ENCODE peak calls at places on chromosome 3, in ten cellular contexts. One of them, this sample, is unnamed. For H3K36me3, the result is how much of the 10 kb centered on the place peaks cover.

GRCh38 chr3:140953028-140953960 is 11.7 kb downstream of the SLC25A36 start:
- DNase-seq in MM.1S: no peak
- DNase-seq in WERI-Rb-1: no peak
- DNase-seq in CD8-positive, alpha-beta memory T cell: no peak
- DNase-seq in body of pancreas: no peak
- DNase-seq in upper lobe of right lung: no peak
- DNase-seq in osteoblast: peak
- DNase-seq in left ventricle myocardium inferior: no peak
- DNase-seq in lung: no peak
- DNase-seq in CD8-positive, alpha-beta T cell: no peak
- DNase-seq in this sample: no peak

GRCh38 chr3:190566043-190566933 is 52.4 kb downstream of the IL1RAP start:
- DNase-seq in MM.1S: no peak
- DNase-seq in WERI-Rb-1: peak
- DNase-seq in CD8-positive, alpha-beta memory T cell: no peak
- DNase-seq in body of pancreas: peak
- DNase-seq in upper lobe of right lung: peak
- DNase-seq in osteoblast: peak
- DNase-seq in left ventricle myocardium inferior: peak
- DNase-seq in lung: peak
- DNase-seq in CD8-positive, alpha-beta T cell: no peak
- DNase-seq in this sample: no peak

GRCh38 chr3:79737530-79737929 is 30.3 kb downstream of the ROBO1 start:
- DNase-seq in MM.1S: no peak
- DNase-seq in WERI-Rb-1: no peak
- DNase-seq in CD8-positive, alpha-beta memory T cell: no peak
- DNase-seq in body of pancreas: no peak
- DNase-seq in upper lobe of right lung: no peak
- DNase-seq in osteoblast: no peak
- DNase-seq in left ventricle myocardium inferior: no peak
- DNase-seq in lung: no peak
- DNase-seq in CD8-positive, alpha-beta T cell: no peak
- DNase-seq in this sample: no peak

GRCh38 chr3:183548262-183548769 is 7.2 kb downstream of the KLHL6 start:
- DNase-seq in MM.1S: no peak
- DNase-seq in WERI-Rb-1: no peak
- DNase-seq in CD8-positive, alpha-beta memory T cell: no peak
- DNase-seq in body of pancreas: no peak
- DNase-seq in upper lobe of right lung: no peak
- DNase-seq in osteoblast: peak
- DNase-seq in left ventricle myocardium inferior: no peak
- DNase-seq in lung: no peak
- DNase-seq in CD8-positive, alpha-beta T cell: no peak
- DNase-seq in this sample: no peak

GRCh38 chr3:63308072-63308471 is 30.0 kb downstream of the SYNPR start:
- DNase-seq in MM.1S: no peak
- DNase-seq in WERI-Rb-1: no peak
- DNase-seq in CD8-positive, alpha-beta memory T cell: no peak
- DNase-seq in body of pancreas: no peak
- DNase-seq in upper lobe of right lung: no peak
- DNase-seq in osteoblast: no peak
- DNase-seq in left ventricle myocardium inferior: no peak
- DNase-seq in lung: no peak
- DNase-seq in CD8-positive, alpha-beta T cell: no peak
- DNase-seq in this sample: no peak

GRCh38 chr3:46495901-46496456 is 1.8 kb upstream of the RTP3 start:
- DNase-seq in MM.1S: no peak
- DNase-seq in WERI-Rb-1: no peak
- DNase-seq in CD8-positive, alpha-beta memory T cell: no peak
- DNase-seq in body of pancreas: no peak
- DNase-seq in upper lobe of right lung: no peak
- DNase-seq in osteoblast: peak
- DNase-seq in left ventricle myocardium inferior: no peak
- DNase-seq in lung: no peak
- DNase-seq in CD8-positive, alpha-beta T cell: no peak
- DNase-seq in this sample: no peak

GRCh38 chr3:54443572-54444161 is 321.3 kb downstream of the CACNA2D3 start:
- DNase-seq in MM.1S: no peak
- DNase-seq in WERI-Rb-1: no peak
- DNase-seq in CD8-positive, alpha-beta memory T cell: no peak
- DNase-seq in body of pancreas: no peak
- DNase-seq in upper lobe of right lung: no peak
- DNase-seq in osteoblast: no peak
- DNase-seq in left ventricle myocardium inferior: peak
- DNase-seq in lung: no peak
- DNase-seq in CD8-positive, alpha-beta T cell: no peak
- DNase-seq in this sample: no peak

GRCh38 chr3:120683213-120683612 is 1.2 kb upstream of the HGD start:
- DNase-seq in MM.1S: no peak
- DNase-seq in WERI-Rb-1: no peak
- DNase-seq in CD8-positive, alpha-beta memory T cell: no peak
- DNase-seq in body of pancreas: peak
- DNase-seq in upper lobe of right lung: no peak
- DNase-seq in osteoblast: no peak
- DNase-seq in left ventricle myocardium inferior: peak
- DNase-seq in lung: no peak
- DNase-seq in CD8-positive, alpha-beta T cell: no peak
- DNase-seq in this sample: no peak

GRCh38 chr3:185688808-185689207 is 102.7 kb downstream of the SENP2 start:
- DNase-seq in MM.1S: no peak
- DNase-seq in WERI-Rb-1: no peak
- DNase-seq in CD8-positive, alpha-beta memory T cell: no peak
- DNase-seq in body of pancreas: no peak
- DNase-seq in upper lobe of right lung: no peak
- DNase-seq in osteoblast: peak
- DNase-seq in left ventricle myocardium inferior: no peak
- DNase-seq in lung: no peak
- DNase-seq in CD8-positive, alpha-beta T cell: no peak
- DNase-seq in this sample: no peak

GRCh38 chr3:112656045-112656444 is 15.1 kb upstream of the CCDC80 start:
- DNase-seq in MM.1S: no peak
- DNase-seq in WERI-Rb-1: no peak
- DNase-seq in CD8-positive, alpha-beta memory T cell: no peak
- DNase-seq in body of pancreas: no peak
- DNase-seq in upper lobe of right lung: no peak
- DNase-seq in osteoblast: no peak
- DNase-seq in left ventricle myocardium inferior: no peak
- DNase-seq in lung: no peak
- DNase-seq in CD8-positive, alpha-beta T cell: no peak
- DNase-seq in this sample: no peak

GRCh38 chr3:127218457-127218922 is 25.6 kb downstream of the PRR23E start:
- DNase-seq in MM.1S: no peak
- DNase-seq in WERI-Rb-1: no peak
- DNase-seq in CD8-positive, alpha-beta memory T cell: no peak
- DNase-seq in body of pancreas: no peak
- DNase-seq in upper lobe of right lung: no peak
- DNase-seq in osteoblast: no peak
- DNase-seq in left ventricle myocardium inferior: no peak
- DNase-seq in lung: no peak
- DNase-seq in CD8-positive, alpha-beta T cell: no peak
- DNase-seq in this sample: no peak

GRCh38 chr3:194275231-194275671 is 75.9 kb downstream of the CPN2 start:
- DNase-seq in MM.1S: no peak
- DNase-seq in WERI-Rb-1: no peak
- DNase-seq in CD8-positive, alpha-beta memory T cell: no peak
- DNase-seq in body of pancreas: no peak
- DNase-seq in upper lobe of right lung: peak
- DNase-seq in osteoblast: peak
- DNase-seq in left ventricle myocardium inferior: no peak
- DNase-seq in lung: no peak
- DNase-seq in CD8-positive, alpha-beta T cell: no peak
- DNase-seq in this sample: no peak

GRCh38 chr3:149026718-149027117 is 35.4 kb downstream of the GYG1 start:
- DNase-seq in MM.1S: no peak
- DNase-seq in WERI-Rb-1: no peak
- DNase-seq in CD8-positive, alpha-beta memory T cell: no peak
- DNase-seq in body of pancreas: no peak
- DNase-seq in upper lobe of right lung: no peak
- DNase-seq in osteoblast: no peak
- DNase-seq in left ventricle myocardium inferior: no peak
- DNase-seq in lung: no peak
- DNase-seq in CD8-positive, alpha-beta T cell: no peak
- DNase-seq in this sample: no peak

GRCh38 chr3:10977864-10978510 is 14.6 kb upstream of the SLC6A1 start:
- DNase-seq in MM.1S: no peak
- DNase-seq in WERI-Rb-1: no peak
- DNase-seq in CD8-positive, alpha-beta memory T cell: no peak
- DNase-seq in body of pancreas: no peak
- DNase-seq in upper lobe of right lung: no peak
- DNase-seq in osteoblast: peak
- DNase-seq in left ventricle myocardium inferior: no peak
- DNase-seq in lung: no peak
- DNase-seq in CD8-positive, alpha-beta T cell: no peak
- DNase-seq in this sample: no peak

GRCh38 chr3:140456974-140457373 is 220.9 kb upstream of the TRIM42 start:
- DNase-seq in MM.1S: no peak
- DNase-seq in WERI-Rb-1: no peak
- DNase-seq in CD8-positive, alpha-beta memory T cell: no peak
- DNase-seq in body of pancreas: no peak
- DNase-seq in upper lobe of right lung: no peak
- DNase-seq in osteoblast: no peak
- DNase-seq in left ventricle myocardium inferior: no peak
- DNase-seq in lung: no peak
- DNase-seq in CD8-positive, alpha-beta T cell: no peak
- DNase-seq in this sample: no peak

GRCh38 chr3:180383332-180384020 is 218.5 kb upstream of the TTC14 start:
- DNase-seq in MM.1S: peak
- DNase-seq in WERI-Rb-1: no peak
- DNase-seq in CD8-positive, alpha-beta memory T cell: no peak
- DNase-seq in body of pancreas: no peak
- DNase-seq in upper lobe of right lung: no peak
- DNase-seq in osteoblast: no peak
- DNase-seq in left ventricle myocardium inferior: no peak
- DNase-seq in lung: no peak
- DNase-seq in CD8-positive, alpha-beta T cell: no peak
- DNase-seq in this sample: no peak

GRCh38 chr3:172107403-172107802 is 68.0 kb downstream of the FNDC3B start:
- DNase-seq in MM.1S: peak
- DNase-seq in WERI-Rb-1: no peak
- DNase-seq in CD8-positive, alpha-beta memory T cell: peak
- DNase-seq in body of pancreas: no peak
- DNase-seq in upper lobe of right lung: no peak
- DNase-seq in osteoblast: no peak
- DNase-seq in left ventricle myocardium inferior: no peak
- DNase-seq in lung: no peak
- DNase-seq in CD8-positive, alpha-beta T cell: peak
- DNase-seq in this sample: peak

GRCh38 chr3:25748189-25748588 is 35.1 kb downstream of the NGLY1 start:
- DNase-seq in MM.1S: no peak
- DNase-seq in WERI-Rb-1: no peak
- DNase-seq in CD8-positive, alpha-beta memory T cell: no peak
- DNase-seq in body of pancreas: no peak
- DNase-seq in upper lobe of right lung: no peak
- DNase-seq in osteoblast: no peak
- DNase-seq in left ventricle myocardium inferior: no peak
- DNase-seq in lung: no peak
- DNase-seq in CD8-positive, alpha-beta T cell: no peak
- DNase-seq in this sample: no peak

DNA sequence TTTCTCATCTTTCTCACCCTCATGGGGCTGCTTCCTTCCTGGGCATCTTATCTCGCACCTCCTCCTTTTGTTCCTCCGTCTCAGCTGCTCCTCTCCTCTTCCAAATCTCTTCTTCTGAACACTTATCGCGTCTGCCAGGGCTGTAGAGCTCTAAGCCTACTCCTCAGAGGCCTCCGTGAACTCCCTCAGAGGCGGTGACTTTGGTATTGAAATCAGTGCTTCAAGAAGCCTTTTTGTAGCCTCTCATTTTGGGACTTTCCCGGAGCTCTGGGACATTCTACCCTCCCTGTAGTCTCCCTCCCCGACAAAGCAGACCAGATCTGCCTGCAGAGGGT is 17.6 kb upstream of the CPNE9 start:
- DNase-seq in MM.1S: no peak
- DNase-seq in WERI-Rb-1: no peak
- DNase-seq in CD8-positive, alpha-beta memory T cell: no peak
- DNase-seq in body of pancreas: no peak
- DNase-seq in upper lobe of right lung: no peak
- DNase-seq in osteoblast: no peak
- DNase-seq in left ventricle myocardium inferior: no peak
- DNase-seq in lung: no peak
- DNase-seq in CD8-positive, alpha-beta T cell: no peak
- DNase-seq in this sample: no peak
- H3K36me3 ChIP-seq in MM.1S: under half
- H3K36me3 ChIP-seq in WERI-Rb-1: under half
- H3K36me3 ChIP-seq in CD8-positive, alpha-beta memory T cell: half or more
- H3K36me3 ChIP-seq in body of pancreas: half or more
- H3K36me3 ChIP-seq in upper lobe of right lung: half or more
- H3K36me3 ChIP-seq in osteoblast: half or more
- H3K36me3 ChIP-seq in left ventricle myocardium inferior: half or more
- H3K36me3 ChIP-seq in lung: half or more
- H3K36me3 ChIP-seq in CD8-positive, alpha-beta T cell: half or more
- H3K36me3 ChIP-seq in this sample: half or more

DNA sequence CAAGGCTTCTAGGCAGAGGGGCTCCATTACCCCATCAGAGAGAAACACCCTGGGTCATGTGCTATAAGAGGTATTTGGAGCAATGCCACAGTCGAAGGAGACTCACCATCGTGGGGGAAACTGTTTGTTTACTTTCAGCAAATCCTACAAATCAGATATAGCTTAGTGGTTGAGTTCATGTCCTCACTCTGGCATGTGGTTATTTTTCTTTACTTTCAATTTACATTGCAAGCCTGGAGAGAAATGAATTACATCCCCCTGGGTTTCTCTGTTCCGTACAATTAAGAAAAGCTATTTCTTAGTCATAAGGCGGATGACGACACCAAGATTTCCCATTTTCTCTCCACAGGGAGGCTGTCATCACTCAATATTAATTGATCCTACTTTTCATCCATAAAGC is 36.9 kb downstream of the RFTN1 start:
- DNase-seq in MM.1S: no peak
- DNase-seq in WERI-Rb-1: no peak
- DNase-seq in CD8-positive, alpha-beta memory T cell: no peak
- DNase-seq in body of pancreas: no peak
- DNase-seq in upper lobe of right lung: no peak
- DNase-seq in osteoblast: no peak
- DNase-seq in left ventricle myocardium inferior: no peak
- DNase-seq in lung: no peak
- DNase-seq in CD8-positive, alpha-beta T cell: no peak
- DNase-seq in this sample: no peak
- H3K36me3 ChIP-seq in MM.1S: under half
- H3K36me3 ChIP-seq in WERI-Rb-1: under half
- H3K36me3 ChIP-seq in CD8-positive, alpha-beta memory T cell: under half
- H3K36me3 ChIP-seq in body of pancreas: under half
- H3K36me3 ChIP-seq in upper lobe of right lung: under half
- H3K36me3 ChIP-seq in osteoblast: under half
- H3K36me3 ChIP-seq in left ventricle myocardium inferior: under half
- H3K36me3 ChIP-seq in lung: under half
- H3K36me3 ChIP-seq in CD8-positive, alpha-beta T cell: under half
- H3K36me3 ChIP-seq in this sample: under half

GRCh38 chr3:128805771-128806170 is 73.6 kb upstream of the ACAD9 start:
- DNase-seq in MM.1S: no peak
- DNase-seq in WERI-Rb-1: no peak
- DNase-seq in CD8-positive, alpha-beta memory T cell: no peak
- DNase-seq in body of pancreas: no peak
- DNase-seq in upper lobe of right lung: no peak
- DNase-seq in osteoblast: no peak
- DNase-seq in left ventricle myocardium inferior: no peak
- DNase-seq in lung: no peak
- DNase-seq in CD8-positive, alpha-beta T cell: no peak
- DNase-seq in this sample: no peak
- H3K36me3 ChIP-seq in MM.1S: under half
- H3K36me3 ChIP-seq in WERI-Rb-1: under half
- H3K36me3 ChIP-seq in CD8-positive, alpha-beta memory T cell: under half
- H3K36me3 ChIP-seq in body of pancreas: under half
- H3K36me3 ChIP-seq in upper lobe of right lung: half or more
- H3K36me3 ChIP-seq in osteoblast: under half
- H3K36me3 ChIP-seq in left ventricle myocardium inferior: under half
- H3K36me3 ChIP-seq in lung: under half
- H3K36me3 ChIP-seq in CD8-positive, alpha-beta T cell: under half
- H3K36me3 ChIP-seq in this sample: under half

GRCh38 chr3:64814360-64814759 is 126.6 kb upstream of the ADAMTS9 start:
- DNase-seq in MM.1S: peak
- DNase-seq in WERI-Rb-1: no peak
- DNase-seq in CD8-positive, alpha-beta memory T cell: no peak
- DNase-seq in body of pancreas: no peak
- DNase-seq in upper lobe of right lung: no peak
- DNase-seq in osteoblast: no peak
- DNase-seq in left ventricle myocardium inferior: no peak
- DNase-seq in lung: no peak
- DNase-seq in CD8-positive, alpha-beta T cell: no peak
- DNase-seq in this sample: no peak
- H3K36me3 ChIP-seq in MM.1S: under half
- H3K36me3 ChIP-seq in WERI-Rb-1: under half
- H3K36me3 ChIP-seq in CD8-positive, alpha-beta memory T cell: under half
- H3K36me3 ChIP-seq in body of pancreas: under half
- H3K36me3 ChIP-seq in upper lobe of right lung: under half
- H3K36me3 ChIP-seq in osteoblast: under half
- H3K36me3 ChIP-seq in left ventricle myocardium inferior: under half
- H3K36me3 ChIP-seq in lung: under half
- H3K36me3 ChIP-seq in CD8-positive, alpha-beta T cell: under half
- H3K36me3 ChIP-seq in this sample: under half